ENCODE peak calls at places on chromosomes 3 and 15, in four cellular contexts. P is nucleus accumbens; N is stimulated activated CD8-positive, alpha-beta memory T cell treated with anti-CD3 and anti-CD28 coated beads, Interleukin-7, amount 100 ng/mL, for 1 hour; U is posterior cingulate gyrus. M is an unnamed sample.

GRCh38 chr3:48820626-48821324 is 26.9 kb downstream of the PRKAR2A start:
- DNase-seq in P (peak), N (no peak), U (no peak), M (peak)

GRCh38 chr3:16908006-16908405 is 23.3 kb downstream of the PLCL2 start:
- DNase-seq in P (no peak), N (no peak), U (no peak), M (no peak)

GRCh38 chr3:168248383-168249047 is 152.8 kb upstream of the GOLIM4 start:
- DNase-seq in P (no peak), N (no peak), U (no peak), M (peak)

GRCh38 chr15:64515196-64515595 is 54.8 kb downstream of the ZNF609 start:
- DNase-seq in P (no peak), N (no peak), U (no peak), M (no peak)

GRCh38 chr15:62841269-62841628 is 201.3 kb upstream of the TPM1 start:
- DNase-seq in P (no peak), N (no peak), U (no peak), M (peak)

GRCh38 chr3:69321301-69321986 is 64.4 kb downstream of the FRMD4B start:
- DNase-seq in P (no peak), N (no peak), U (no peak), M (no peak)

GRCh38 chr3:9779721-9780450 is 10.1 kb upstream of the CAMK1 start:
- DNase-seq in P (no peak), N (no peak), U (no peak), M (no peak)

GRCh38 chr3:109952924-109953323 is 615.6 kb upstream of the DPPA4 start:
- DNase-seq in P (no peak), N (no peak), U (no peak), M (no peak)

GRCh38 chr15:88748081-88748480 is 55.2 kb upstream of the ACAN start:
- DNase-seq in P (no peak), N (no peak), U (no peak), M (no peak)

GRCh38 chr3:118884748-118885206 is 149.9 kb downstream of the IGSF11 start:
- DNase-seq in P (peak), N (peak), U (peak), M (peak)

GRCh38 chr3:48466386-48467109 is 20.0 kb downstream of the ATRIP start:
- DNase-seq in P (no peak), N (no peak), U (no peak), M (no peak)

GRCh38 chr3:45034612-45035252 is 8.6 kb downstream of the CLEC3B start:
- DNase-seq in P (no peak), N (no peak), U (peak), M (peak)

GRCh38 chr3:24451461-24452099 is 43.1 kb downstream of the THRB start:
- DNase-seq in P (no peak), N (no peak), U (no peak), M (no peak)